ENCODE peak calls at places on chromosome 1, in six cellular contexts. X is tibial artery, E is OCI-LY7, J is body of pancreas, W is A549, Q is PC-9. R is an unnamed sample.

GRCh38 chr1:150127868-150128267 is 21.8 kb upstream of the PLEKHO1 start:
- DNase-seq in Q (no peak), J (no peak), X (no peak), E (no peak), W (no peak), R (no peak)

GRCh38 chr1:44594871-44595735 is 79.2 kb downstream of the TMEM53 start:
- DNase-seq in X (peak; percentile 81), Q (peak; percentile 84), W (peak; percentile 47), J (peak; percentile 82), E (peak; percentile 67), R (peak; percentile 90)

GRCh38 chr1:44276006-44276405 is 62.7 kb downstream of the DMAP1 start:
- DNase-seq in Q (no peak), E (peak; percentile 16), X (no peak), W (no peak), J (no peak), R (no peak)

GRCh38 chr1:217089239-217090014 is 366.2 kb upstream of the ESRRG start:
- DNase-seq in X (no peak), W (peak; percentile 33), E (no peak), Q (no peak), J (no peak), R (peak; percentile 46)

GRCh38 chr1:966603-967295 is 467 bp downstream of the PLEKHN1 start:
- DNase-seq in J (peak; percentile 67), X (peak; percentile 82), E (peak; percentile 25), W (peak; percentile 56), Q (peak; percentile 74), R (peak; percentile 82)

GRCh38 chr1:109371271-109371739 is 26.4 kb downstream of the SORT1 start:
- DNase-seq in J (no peak), W (no peak), X (peak; percentile 79), E (no peak), Q (peak; percentile 12), R (no peak)

GRCh38 chr1:113129529-113130185 is 56.7 kb downstream of the LRIG2 start:
- DNase-seq in Q (no peak), X (no peak), W (no peak), E (no peak), J (no peak), R (no peak)

GRCh38 chr1:111183681-111184080 is 16.8 kb downstream of the DENND2D start:
- DNase-seq in W (no peak), Q (no peak), E (no peak), J (no peak), X (no peak), R (no peak)

GRCh38 chr1:189275786-189276185 is 1201.9 kb downstream of the BRINP3 start:
- DNase-seq in E (no peak), W (no peak), X (no peak), Q (no peak), J (no peak), R (no peak)

GRCh38 chr1:10904396-10905358 is 107.8 kb upstream of the TARDBP start:
- DNase-seq in Q (no peak), E (peak; percentile 10), W (no peak), X (no peak), J (no peak), R (no peak)

GRCh38 chr1:174031099-174031498 is 8.9 kb upstream of the RC3H1 start:
- DNase-seq in J (no peak), W (no peak), E (no peak), Q (no peak), X (no peak), R (no peak)

GRCh38 chr1:169288011-169288414 is 79.6 kb downstream of the NME7 start:
- DNase-seq in X (no peak), Q (peak; percentile 7), J (no peak), E (no peak), W (peak; percentile 41), R (no peak)

GRCh38 chr1:61426254-61426653 is 298.7 kb downstream of the TM2D1 start:
- DNase-seq in E (no peak), J (no peak), W (no peak), X (no peak), Q (no peak), R (no peak)

GRCh38 chr1:170307426-170307825 is 161.7 kb downstream of the NTMT2 start:
- DNase-seq in Q (no peak), W (no peak), X (no peak), J (no peak), E (no peak), R (no peak)

GRCh38 chr1:15843826-15844572 is 3.5 kb upstream of the SPEN start:
- DNase-seq in X (no peak), W (no peak), Q (no peak), E (peak; percentile 88), J (no peak), R (no peak)

GRCh38 chr1:93740601-93741031 is 59.0 kb upstream of the BCAR3 start:
- DNase-seq in E (no peak), Q (no peak), W (no peak), X (no peak), J (no peak), R (no peak)

GRCh38 chr1:244437108-244437507 is 14.6 kb downstream of the ADSS2 start:
- DNase-seq in X (no peak), W (no peak), Q (no peak), J (no peak), E (no peak), R (no peak)

GRCh38 chr1:150999051-150999674 is 7.5 kb downstream of the MINDY1 start:
- DNase-seq in W (no peak), E (no peak), J (no peak), Q (no peak), X (no peak), R (no peak)

GRCh38 chr1:61839702-61840101 is 97.4 kb downstream of the PATJ start:
- DNase-seq in W (no peak), Q (no peak), J (no peak), E (no peak), X (no peak), R (no peak)

GRCh38 chr1:70528591-70529333 is 117.7 kb downstream of the CTH start:
- DNase-seq in W (peak; percentile 20), J (peak; percentile 24), X (no peak), Q (peak; percentile 7), E (peak; percentile 26), R (no peak)

GRCh38 chr1:198650506-198650905 is 11.7 kb downstream of the PTPRC start:
- DNase-seq in X (no peak), J (no peak), E (no peak), Q (no peak), W (no peak), R (no peak)
- H3K4me1 ChIP-seq in X (no peaks in the 10 kb centered on the region), J (no peaks in the 10 kb centered on the region), E (peaks cover 98% of the 10 kb centered on the region), Q (no peaks in the 10 kb centered on the region), W (no peaks in the 10 kb centered on the region), R (no peaks in the 10 kb centered on the region)

DNA sequence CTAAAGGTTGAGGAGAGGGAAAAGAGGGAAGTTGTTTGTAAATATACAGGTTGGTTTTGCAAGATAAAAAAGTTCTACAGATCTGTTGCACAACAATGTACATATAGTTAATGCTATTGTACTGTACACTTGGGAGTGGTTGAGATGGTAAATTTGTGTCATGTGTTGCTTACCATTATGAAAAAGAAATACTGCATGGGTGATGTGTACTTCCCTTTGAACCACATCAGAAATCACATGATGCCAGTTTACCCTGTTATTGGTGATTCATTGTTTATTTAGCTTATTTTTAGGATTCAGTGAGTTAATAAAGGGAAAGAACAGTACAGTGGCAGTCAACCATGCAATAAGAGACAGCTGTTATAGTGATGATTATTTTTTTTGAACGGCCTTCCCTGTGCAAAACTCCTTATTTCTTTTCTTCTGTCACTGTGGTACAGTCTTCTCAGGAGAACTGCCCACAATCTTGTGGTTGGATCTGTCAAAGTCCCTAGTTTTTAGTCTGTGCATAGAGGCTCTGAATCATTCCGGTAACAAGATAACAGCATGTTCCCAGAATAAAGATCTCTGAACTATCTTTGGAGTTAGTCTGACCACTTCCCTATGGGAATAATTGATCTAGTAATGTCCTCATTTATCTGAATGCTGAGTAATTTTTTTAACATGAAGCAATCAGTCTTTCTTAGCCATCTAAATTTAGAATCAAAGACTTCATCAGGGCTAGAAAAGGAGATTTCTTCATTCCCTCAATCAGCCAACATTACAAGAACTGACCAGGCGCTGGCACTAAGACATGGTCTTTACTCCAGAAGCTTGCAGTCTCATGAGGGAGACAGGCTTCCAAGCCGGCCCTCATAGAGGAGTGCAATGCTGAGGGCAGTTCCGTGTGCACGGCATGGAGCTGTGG is 84.2 kb downstream of the SH3GLB1 start:
- DNase-seq in Q (no peak), E (no peak), J (no peak), W (peak; percentile 19), X (peak; percentile 75), R (no peak)
- H3K4me3 ChIP-seq in Q (no peak overlapping the region), E (no peak overlapping the region), J (no peak overlapping the region), W (no peak overlapping the region), X (no peak overlapping the region), R (no peak overlapping the region)

GRCh38 chr1:3153197-3153596 is 84.2 kb downstream of the PRDM16 start:
- DNase-seq in W (no peak), Q (no peak), J (no peak), E (no peak), X (no peak), R (no peak)
- TF ChIP-seq CTCF in W (no peak), Q (no peak), J (no peak), E (no peak), X (no peak), R (no peak)

GRCh38 chr1:206568779-206569352 is 43.4 kb downstream of the EIF2D start:
- DNase-seq in Q (no peak), W (no peak), J (no peak), X (no peak), E (no peak), R (no peak)

GRCh38 chr1:206566976-206567375 is 45.3 kb downstream of the EIF2D start:
- DNase-seq in X (no peak), W (no peak), J (no peak), E (no peak), Q (no peak), R (no peak)

GRCh38 chr1:206563367-206563953 is 48.8 kb downstream of the EIF2D start:
- DNase-seq in E (no peak), W (no peak), X (no peak), J (no peak), Q (no peak), R (no peak)

GRCh38 chr1:206568256-206568655 is 44.0 kb downstream of the EIF2D start:
- DNase-seq in Q (no peak), J (no peak), E (no peak), X (no peak), W (no peak), R (no peak)

DNA sequence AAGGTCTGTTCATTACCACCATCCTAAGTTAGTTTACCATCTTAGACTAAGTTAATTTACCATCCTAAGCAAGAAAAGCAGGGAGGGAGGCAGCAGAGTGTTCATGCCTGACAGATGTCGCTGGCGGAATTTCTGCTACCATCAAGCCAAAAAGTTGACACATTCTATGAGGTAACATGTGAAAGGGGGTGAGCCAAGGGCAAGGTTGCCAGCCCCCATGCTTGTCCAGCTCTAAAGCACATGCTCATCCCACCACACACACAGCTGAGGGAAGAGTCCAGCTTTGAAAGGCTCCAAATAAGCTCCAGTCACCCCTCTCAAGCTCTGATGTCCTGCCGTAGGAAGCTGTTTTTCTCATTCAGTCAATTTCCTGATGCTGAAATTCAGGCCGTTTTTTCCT is 46.3 kb downstream of the EIF2D start:
- DNase-seq in J (no peak), X (no peak), E (no peak), W (no peak), Q (no peak), R (no peak)
- H3K4me1 ChIP-seq in J (peaks cover 3% of the 10 kb centered on the region), X (no peaks in the 10 kb centered on the region), E (peaks cover 21% of the 10 kb centered on the region), W (peaks cover 6% of the 10 kb centered on the region), Q (no peaks in the 10 kb centered on the region), R (peaks cover 14% of the 10 kb centered on the region)

R was measured in mucosa of descending colon.